ENCODE peak calls at places on chromosomes 3 and 15, in eight cellular contexts. U, R, I, E, X, L, O and A are unnamed samples.

GRCh38 chr15:92751528-92751927 is 96.0 kb upstream of the FAM174B start:
- DNase-seq in U (no peak), R (no peak), I (no peak), E (no peak), X (no peak), L (no peak), O (no peak), A (no peak)

GRCh38 chr3:152126260-152126659 is 142.5 kb upstream of the MBNL1 start:
- DNase-seq in U (no peak), R (no peak), I (no peak), E (no peak), X (no peak), L (no peak), O (no peak), A (no peak)

GRCh38 chr3:94115482-94115881 is 52.6 kb downstream of the NSUN3 start:
- DNase-seq in U (no peak), R (peak; percentile 78), I (no peak), E (no peak), X (peak; percentile 51), L (no peak), O (no peak), A (no peak)

GRCh38 chr15:52559583-52559982 is 9.2 kb downstream of the ARPP19 start:
- DNase-seq in U (no peak), R (peak; percentile 38), I (no peak), E (no peak), X (peak; percentile 23), L (no peak), O (no peak), A (no peak)

GRCh38 chr15:98938804-98939203 is 68.8 kb downstream of the PGPEP1L start:
- DNase-seq in U (no peak), R (no peak), I (no peak), E (no peak), X (no peak), L (no peak), O (no peak), A (no peak)

GRCh38 chr3:174784206-174784934 is 74.8 kb upstream of the NAALADL2 start:
- DNase-seq in U (no peak), R (no peak), I (no peak), E (no peak), X (no peak), L (peak; percentile 41), O (no peak), A (no peak)

GRCh38 chr3:69200384-69201068 is 78.1 kb upstream of the LMOD3 start:
- DNase-seq in U (no peak), R (no peak), I (peak; percentile 66), E (peak; percentile 17), X (peak; percentile 21), L (no peak), O (no peak), A (peak; percentile 84)

GRCh38 chr3:79067734-79068133 is 700.1 kb downstream of the ROBO1 start:
- DNase-seq in U (no peak), R (no peak), I (no peak), E (no peak), X (no peak), L (no peak), O (no peak), A (no peak)

GRCh38 chr3:141844108-141844507 is 32.3 kb upstream of the ATP1B3 start:
- DNase-seq in U (no peak), R (no peak), I (no peak), E (no peak), X (no peak), L (no peak), O (no peak), A (no peak)

GRCh38 chr3:20350449-20350848 is 164.4 kb upstream of the SGO1 start:
- DNase-seq in U (no peak), R (no peak), I (no peak), E (no peak), X (peak; percentile 2), L (no peak), O (no peak), A (no peak)

GRCh38 chr3:22122567-22122966 is 371.6 kb upstream of the ZNF385D start:
- DNase-seq in U (no peak), R (no peak), I (no peak), E (no peak), X (no peak), L (no peak), O (no peak), A (no peak)

GRCh38 chr3:152384412-152384811 is 115.7 kb downstream of the MBNL1 start:
- DNase-seq in U (no peak), R (no peak), I (no peak), E (no peak), X (no peak), L (no peak), O (no peak), A (no peak)

GRCh38 chr15:37756407-37756806 is 178.0 kb upstream of the TMCO5A start:
- DNase-seq in U (no peak), R (no peak), I (no peak), E (no peak), X (no peak), L (no peak), O (no peak), A (no peak)

GRCh38 chr3:39279745-39280517 is at the start of gene CX3CR1:
- DNase-seq in U (no peak), R (peak; percentile 47), I (no peak), E (no peak), X (no peak), L (no peak), O (no peak), A (no peak)

GRCh38 chr3:53970656-53971055 is 79.0 kb upstream of the SELENOK start:
- DNase-seq in U (peak; percentile 20), R (no peak), I (no peak), E (no peak), X (no peak), L (no peak), O (no peak), A (no peak)

GRCh38 chr3:185409957-185410356 is 47.0 kb downstream of the MAP3K13 start:
- DNase-seq in U (no peak), R (no peak), I (no peak), E (no peak), X (no peak), L (no peak), O (no peak), A (no peak)

GRCh38 chr15:41862515-41863116 is 24.0 kb downstream of the PLA2G4B start:
- DNase-seq in U (no peak), R (no peak), I (peak; percentile 71), E (no peak), X (no peak), L (no peak), O (no peak), A (no peak)

GRCh38 chr3:71154846-71155245 is 428.7 kb downstream of the FOXP1 start:
- DNase-seq in U (no peak), R (no peak), I (no peak), E (no peak), X (no peak), L (no peak), O (no peak), A (no peak)

GRCh38 chr3:111351334-111351733 is 190.7 kb upstream of the CD96 start:
- DNase-seq in U (no peak), R (no peak), I (no peak), E (no peak), X (no peak), L (no peak), O (no peak), A (no peak)

GRCh38 chr3:42709621-42710020 is 7.0 kb upstream of the HHATL start:
- DNase-seq in U (no peak), R (no peak), I (peak; percentile 4), E (no peak), X (no peak), L (no peak), O (peak; percentile 11), A (peak; percentile 38)

GRCh38 chr3:130839815-130840214 is 54.1 kb upstream of the ATP2C1 start:
- DNase-seq in U (no peak), R (no peak), I (no peak), E (no peak), X (no peak), L (no peak), O (no peak), A (no peak)

GRCh38 chr3:104257486-104257885 is 1109.2 kb upstream of the ALCAM start:
- DNase-seq in U (no peak), R (no peak), I (no peak), E (no peak), X (no peak), L (no peak), O (no peak), A (no peak)

GRCh38 chr3:44078863-44079262 is 162.8 kb upstream of the TOPAZ1 start:
- DNase-seq in U (no peak), R (no peak), I (no peak), E (no peak), X (no peak), L (no peak), O (no peak), A (no peak)

GRCh38 chr3:98012974-98013373 is 22.1 kb downstream of the GABRR3 start:
- DNase-seq in U (no peak), R (no peak), I (no peak), E (no peak), X (peak; percentile 54), L (no peak), O (no peak), A (no peak)

GRCh38 chr3:17529677-17530076 is 212.8 kb downstream of the TBC1D5 start:
- DNase-seq in U (no peak), R (no peak), I (no peak), E (no peak), X (no peak), L (no peak), O (no peak), A (no peak)

GRCh38 chr3:134694445-134694844 is 43.6 kb upstream of the KY start:
- DNase-seq in U (no peak), R (peak; percentile 51), I (no peak), E (no peak), X (no peak), L (no peak), O (no peak), A (no peak)

GRCh38 chr15:85579011-85579701 is 198.8 kb downstream of the AKAP13 start:
- DNase-seq in U (no peak), R (peak; percentile 39), I (peak; percentile 79), E (no peak), X (no peak), L (no peak), O (no peak), A (peak; percentile 68)

GRCh38 chr3:143298886-143299535 is 179.4 kb downstream of the CHST2 start:
- DNase-seq in U (no peak), R (no peak), I (no peak), E (no peak), X (no peak), L (no peak), O (no peak), A (no peak)

GRCh38 chr3:195227871-195228270 is 43.1 kb downstream of the XXYLT1 start:
- DNase-seq in U (no peak), R (peak; percentile 1), I (no peak), E (no peak), X (no peak), L (no peak), O (no peak), A (peak; percentile 39)

GRCh38 chr15:27361418-27361817 is 390.4 kb downstream of the GABRG3 start:
- DNase-seq in U (no peak), R (no peak), I (no peak), E (no peak), X (no peak), L (no peak), O (no peak), A (no peak)

GRCh38 chr15:45314960-45315359 is 62.9 kb downstream of the SLC28A2 start:
- DNase-seq in U (no peak), R (no peak), I (peak; percentile 72), E (no peak), X (peak; percentile 6), L (no peak), O (no peak), A (no peak)

GRCh38 chr15:89662893-89663673 is 7.8 kb upstream of the KIF7 start:
- DNase-seq in U (no peak), R (no peak), I (peak; percentile 51), E (no peak), X (peak; percentile 95), L (peak; percentile 75), O (no peak), A (no peak)

GRCh38 chr15:81567924-81568323 is 193.9 kb upstream of the TMC3 start:
- DNase-seq in U (no peak), R (no peak), I (no peak), E (no peak), X (no peak), L (no peak), O (no peak), A (no peak)

GRCh38 chr3:98855811-98856400 is 45.6 kb downstream of the DCBLD2 start:
- DNase-seq in U (no peak), R (peak; percentile 8), I (no peak), E (no peak), X (peak; percentile 93), L (peak; percentile 89), O (no peak), A (no peak)